ENCODE peak calls at places on chromosome 12, in six cellular contexts. C is adrenal gland, K is Peyer's patch, P is transverse colon, D is A549, R is H1. U is an unnamed sample.

GRCh38 chr12:77847665-77848431 is 17.2 kb downstream of the NAV3 start:
- DNase-seq in C (no peak), K (no peak), R (no peak), P (no peak), D (no peak), U (no peak)

GRCh38 chr12:89873745-89874144 is 165.1 kb upstream of the ATP2B1 start:
- DNase-seq in D (no peak), P (no peak), R (no peak), C (no peak), K (no peak), U (no peak)

GRCh38 chr12:45369065-45369464 is 153.2 kb downstream of the ANO6 start:
- DNase-seq in C (no peak), P (no peak), D (no peak), K (peak; percentile 79), R (no peak), U (no peak)

GRCh38 chr12:2998789-2999264 is 39.6 kb downstream of the TEAD4 start:
- DNase-seq in K (no peak), C (no peak), D (no peak), R (peak; percentile 74), P (no peak), U (no peak)

GRCh38 chr12:66603458-66603857 is 75.4 kb downstream of the GRIP1 start:
- DNase-seq in P (no peak), C (no peak), R (no peak), D (no peak), K (no peak), U (no peak)

GRCh38 chr12:110689002-110689600 is at the start of gene HVCN1:
- DNase-seq in C (no peak), P (peak; percentile 60), R (peak; percentile 85), D (no peak), K (peak; percentile 82), U (peak; percentile 56)

GRCh38 chr12:109820921-109821381 is 12.2 kb downstream of the TRPV4 start:
- DNase-seq in C (no peak), D (no peak), P (no peak), R (no peak), K (no peak), U (no peak)

GRCh38 chr12:132337557-132337956 is 8.2 kb upstream of the GALNT9 start:
- DNase-seq in C (no peak), P (no peak), K (no peak), D (no peak), R (no peak), U (no peak)

GRCh38 chr12:39723831-39724230 is 104.2 kb upstream of the ABCD2 start:
- DNase-seq in D (no peak), P (no peak), K (no peak), R (no peak), C (no peak), U (no peak)

GRCh38 chr12:52975820-52976573 is 27.1 kb downstream of the KRT18 start:
- DNase-seq in D (no peak), C (no peak), R (no peak), K (peak; percentile 77), P (peak; percentile 67), U (peak; percentile 60)

GRCh38 chr12:52539821-52540173 is 13.1 kb downstream of the KRT71 start:
- DNase-seq in C (no peak), P (no peak), D (no peak), R (no peak), K (no peak), U (peak; percentile 39)

GRCh38 chr12:45268672-45269406 is 52.9 kb downstream of the ANO6 start:
- DNase-seq in D (peak; percentile 35), C (peak; percentile 87), R (no peak), P (peak; percentile 50), K (peak; percentile 74), U (peak; percentile 75)

GRCh38 chr12:38664661-38665269 is 240.6 kb downstream of the CPNE8 start:
- DNase-seq in P (peak; percentile 14), R (no peak), K (no peak), C (no peak), D (no peak), U (no peak)

GRCh38 chr12:121391619-121392324 is 8.1 kb upstream of the RNF34 start:
- DNase-seq in P (peak; percentile 38), R (no peak), C (peak; percentile 36), K (peak; percentile 55), D (no peak), U (no peak)

GRCh38 chr12:118109088-118109487 is 5.3 kb upstream of the VSIG10 start:
- DNase-seq in D (no peak), K (no peak), R (no peak), P (no peak), C (no peak), U (no peak)

GRCh38 chr12:70507442-70507841 is 129.8 kb downstream of the PTPRB start:
- DNase-seq in D (no peak), R (no peak), P (no peak), C (no peak), K (no peak), U (no peak)

GRCh38 chr12:75000120-75000519 is 209.5 kb downstream of the KCNC2 start:
- DNase-seq in K (no peak), D (no peak), R (no peak), C (no peak), P (no peak), U (no peak)

GRCh38 chr12:30304528-30304927 is 391.1 kb downstream of the IPO8 start:
- DNase-seq in R (no peak), C (no peak), D (no peak), P (no peak), K (no peak), U (no peak)

GRCh38 chr12:116160883-116161458 is 116.5 kb downstream of the MED13L start:
- DNase-seq in R (no peak), D (no peak), P (no peak), C (no peak), K (no peak), U (no peak)

GRCh38 chr12:7729683-7730195 is 17.4 kb downstream of the CLEC4C start:
- DNase-seq in K (no peak), D (no peak), C (no peak), R (no peak), P (no peak), U (no peak)

GRCh38 chr12:118514297-118514696 is 137.9 kb downstream of the SUDS3 start:
- DNase-seq in R (no peak), C (no peak), P (no peak), K (no peak), D (no peak), U (no peak)

GRCh38 chr12:23817345-23817744 is 132.1 kb downstream of the SOX5 start:
- DNase-seq in D (no peak), R (no peak), P (no peak), C (no peak), K (no peak), U (no peak)

GRCh38 chr12:52644078-52644415 is 8.0 kb downstream of the KRT2 start:
- DNase-seq in R (peak; percentile 8), D (no peak), P (no peak), K (no peak), C (no peak), U (no peak)

GRCh38 chr12:127455347-127456265 is 811.4 kb upstream of the TMEM132C start:
- DNase-seq in C (no peak), P (no peak), R (peak; percentile 90), D (no peak), K (no peak), U (no peak)

GRCh38 chr12:49664591-49665146 is 41.3 kb downstream of the PRPF40B start:
- DNase-seq in C (no peak), D (no peak), K (no peak), P (no peak), R (no peak), U (no peak)

GRCh38 chr12:49662998-49663843 is 39.9 kb downstream of the PRPF40B start:
- DNase-seq in K (peak; percentile 90), P (peak; percentile 63), R (no peak), D (no peak), C (peak; percentile 73), U (peak; percentile 62)

GRCh38 chr12:49666176-49666575 is 41.0 kb downstream of the FMNL3 start:
- DNase-seq in P (no peak), R (no peak), C (no peak), D (no peak), K (no peak), U (no peak)

GRCh38 chr12:49665384-49665783 is 41.8 kb downstream of the FMNL3 start:
- DNase-seq in C (no peak), R (no peak), P (no peak), D (no peak), K (no peak), U (no peak)

DNA sequence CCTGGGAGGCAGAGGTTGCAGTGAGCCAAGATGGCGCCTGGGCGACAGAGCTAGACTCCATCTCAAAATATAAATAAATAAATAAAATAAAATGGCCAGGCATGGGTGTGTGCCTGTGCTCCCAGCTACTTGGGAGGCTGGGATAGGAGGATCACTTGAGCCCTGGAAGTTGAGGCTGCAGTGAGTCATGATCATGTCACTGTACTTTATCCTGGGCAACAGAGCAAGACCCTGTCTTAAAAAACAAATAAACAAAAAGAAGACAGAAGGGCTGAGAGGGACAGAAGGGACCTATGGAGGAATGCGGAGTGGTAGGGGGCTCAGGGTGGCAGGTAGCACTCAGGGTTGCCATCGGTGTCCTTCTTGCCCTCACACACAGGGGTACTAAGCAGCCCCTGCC is 40.8 kb downstream of the PRPF40B start:
- DNase-seq in R (no peak), K (no peak), P (no peak), D (no peak), C (no peak), U (no peak)
- H3K4me1 ChIP-seq in R (peaks cover 3% of the 10 kb centered on the region), K (peaks cover 41% of the 10 kb centered on the region), P (peaks cover 10% of the 10 kb centered on the region), D (no peaks in the 10 kb centered on the region), C (peaks cover 51% of the 10 kb centered on the region), U (peaks cover 7% of the 10 kb centered on the region)

GRCh38 chr12:1594295-1595025 is at the start of gene FBXL14:
- DNase-seq in R (peak; percentile 92), P (peak; percentile 92), K (peak; percentile 96), D (peak; percentile 76), C (peak; percentile 91), U (peak; percentile 94)
- TF ChIP-seq POLR2A in R (peak; percentile 28), P (peak; percentile 31), K (peak; percentile 36), D (peak; percentile 65), C (peak; percentile 61), U (peak; percentile 68)

GRCh38 chr12:107992016-107992415 is 137.1 kb upstream of the WSCD2 start:
- DNase-seq in D (no peak), R (no peak), P (no peak), C (no peak), K (no peak), U (no peak)

GRCh38 chr12:107998863-107999262 is 130.2 kb upstream of the WSCD2 start:
- DNase-seq in C (no peak), R (no peak), P (no peak), D (no peak), K (no peak), U (no peak)

GRCh38 chr12:107990325-107990724 is 138.8 kb upstream of the WSCD2 start:
- DNase-seq in C (no peak), D (peak; percentile 4), R (peak; percentile 62), P (peak; percentile 11), K (peak; percentile 45), U (no peak)

GRCh38 chr12:107992870-107993451 is 136.1 kb upstream of the WSCD2 start:
- DNase-seq in P (no peak), R (peak; percentile 60), C (peak; percentile 14), D (peak; percentile 27), K (no peak), U (no peak)
- TF ChIP-seq CTCF in P (peak; percentile 24), R (peak; percentile 86), C (peak; percentile 50), D (peak; percentile 20), K (peak; percentile 35), U (peak; percentile 31)

DNA sequence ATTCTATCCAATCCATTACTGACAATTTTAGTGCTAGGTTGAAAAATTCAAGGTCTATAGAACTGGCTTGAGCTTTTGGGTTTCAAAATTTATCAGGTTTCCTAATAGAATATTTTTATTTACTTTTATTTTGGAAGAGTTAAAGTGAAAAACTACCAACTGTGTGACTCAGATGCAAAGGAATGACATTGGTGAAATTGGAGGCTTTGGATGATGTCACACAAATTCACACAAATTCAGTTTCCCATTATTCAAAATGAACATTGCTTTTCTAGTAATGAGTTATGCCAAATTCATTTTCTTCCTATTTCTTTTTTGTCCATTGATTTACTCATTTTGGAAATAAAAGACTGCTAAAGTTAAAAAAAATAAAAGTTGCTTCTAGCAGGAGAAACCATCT is 186.9 kb downstream of the ALX1 start:
- DNase-seq in D (no peak), R (no peak), K (no peak), C (no peak), P (no peak), U (no peak)
- H3K4me1 ChIP-seq in D (peaks cover 5% of the 10 kb centered on the region), R (peaks cover 3% of the 10 kb centered on the region), K (no peaks in the 10 kb centered on the region), C (no peaks in the 10 kb centered on the region), P (no peaks in the 10 kb centered on the region), U (no peaks in the 10 kb centered on the region)